ENCODE peak calls at places on chromosomes 1 and 21, in four cellular contexts. N, T, C and I are unnamed samples.

GRCh38 chr1:12547586-12548225 is 70.3 kb downstream of the DHRS3 start:
- DNase-seq in T (no peak), N (no peak), C (no peak), I (no peak)

GRCh38 chr1:150552692-150553278 is 3.6 kb downstream of the ADAMTSL4 start:
- DNase-seq in T (no peak), C (no peak), N (no peak), I (no peak)

GRCh38 chr1:222920169-222920568 is 105.3 kb downstream of the DISP1 start:
- DNase-seq in N (no peak), T (no peak), C (no peak), I (no peak)

GRCh38 chr21:43269461-43269860 is 100.7 kb downstream of the CRYAA start:
- DNase-seq in C (no peak), N (no peak), T (peak; percentile 60), I (no peak)

GRCh38 chr1:241590734-241591133 is 49.4 kb downstream of the CHML start:
- DNase-seq in C (no peak), T (no peak), N (no peak), I (no peak)

GRCh38 chr1:236495359-236496120 is 28.2 kb upstream of the LGALS8 start:
- DNase-seq in T (no peak), N (no peak), C (no peak), I (no peak)

GRCh38 chr1:90614872-90615271 is 102.2 kb downstream of the BARHL2 start:
- DNase-seq in N (no peak), T (peak; percentile 34), C (no peak), I (no peak)

GRCh38 chr1:24707659-24708058 is 37.6 kb upstream of the CLIC4 start:
- DNase-seq in T (no peak), N (peak; percentile 80), C (no peak), I (peak; percentile 51)

GRCh38 chr1:81920245-81920740 is 119.6 kb downstream of the ADGRL2 start:
- DNase-seq in T (peak; percentile 97), N (peak; percentile 74), C (peak; percentile 79), I (peak; percentile 86)

GRCh38 chr1:22806584-22806983 is 95.9 kb downstream of the EPHB2 start:
- DNase-seq in N (no peak), C (peak; percentile 70), T (no peak), I (no peak)

GRCh38 chr1:93591291-93591832 is 90.3 kb downstream of the BCAR3 start:
- DNase-seq in N (no peak), T (no peak), C (no peak), I (no peak)

GRCh38 chr1:204357551-204357950 is 2.2 kb downstream of the PLEKHA6 start:
- DNase-seq in T (peak; percentile 51), C (no peak), N (no peak), I (no peak)

GRCh38 chr1:94971491-94971924 is 44.6 kb upstream of the CNN3 start:
- DNase-seq in T (no peak), N (peak; percentile 85), C (no peak), I (no peak)

GRCh38 chr1:206703647-206704046 is 18.9 kb downstream of the MAPKAPK2 start:
- DNase-seq in T (no peak), N (peak; percentile 49), C (no peak), I (no peak)

GRCh38 chr1:10773851-10774614 is 22.4 kb downstream of the CASZ1 start:
- DNase-seq in C (no peak), N (no peak), T (no peak), I (no peak)

GRCh38 chr1:83849191-83850061 is 149.5 kb downstream of the TTLL7 start:
- DNase-seq in T (peak; percentile 2), N (no peak), C (no peak), I (no peak)

GRCh38 chr1:1451696-1452364 is 2.3 kb downstream of the ATAD3C start:
- DNase-seq in N (no peak), T (no peak), C (no peak), I (no peak)

GRCh38 chr1:94120591-94120901 is 402 bp downstream of the ABCA4 start:
- DNase-seq in N (no peak), C (no peak), T (no peak), I (no peak)

GRCh38 chr1:16111771-16112557 is 38.5 kb upstream of the FAM131C start:
- DNase-seq in N (peak; percentile 87), C (no peak), T (no peak), I (peak; percentile 88)

GRCh38 chr1:153598309-153599172 is 14.4 kb downstream of the S100A16 start:
- DNase-seq in N (peak; percentile 78), C (no peak), T (peak; percentile 91), I (peak; percentile 82)

GRCh38 chr1:207875532-207875931 is 35.4 kb downstream of the CD34 start:
- DNase-seq in T (no peak), N (no peak), C (no peak), I (no peak)

GRCh38 chr1:198530964-198531363 is 9.5 kb downstream of the ATP6V1G3 start:
- DNase-seq in N (no peak), C (no peak), T (no peak), I (no peak)

GRCh38 chr21:45940621-45941337 is 40.8 kb upstream of the COL6A1 start:
- DNase-seq in N (no peak), T (no peak), C (no peak), I (no peak)

GRCh38 chr21:37208741-37209225 is 58.4 kb downstream of the VPS26C start:
- DNase-seq in C (no peak), T (no peak), N (no peak), I (no peak)

GRCh38 chr1:87706198-87706597 is 377.5 kb downstream of the LMO4 start:
- DNase-seq in C (no peak), N (peak; percentile 64), T (no peak), I (no peak)

GRCh38 chr1:27403065-27403726 is 10.8 kb downstream of the GPR3 start:
- DNase-seq in N (peak; percentile 42), C (no peak), T (peak; percentile 84), I (peak; percentile 67)

GRCh38 chr1:95022527-95022926 is 50.2 kb downstream of the ALG14 start:
- DNase-seq in N (no peak), C (no peak), T (no peak), I (no peak)

GRCh38 chr1:245322673-245323072 is 167.9 kb downstream of the KIF26B start:
- DNase-seq in T (no peak), N (no peak), C (no peak), I (no peak)

GRCh38 chr1:18234790-18235242 is 127.2 kb downstream of the IGSF21 start:
- DNase-seq in N (peak; percentile 3), T (peak; percentile 93), C (peak; percentile 75), I (no peak)

GRCh38 chr1:61237147-61237546 is 154.8 kb downstream of the NFIA start:
- DNase-seq in N (no peak), C (no peak), T (no peak), I (no peak)

GRCh38 chr21:25362375-25363267 is 244.7 kb downstream of the MRPL39 start:
- DNase-seq in N (no peak), T (no peak), C (no peak), I (no peak)

GRCh38 chr1:10866314-10867091 is 70.1 kb upstream of the CASZ1 start:
- DNase-seq in T (peak; percentile 51), C (no peak), N (peak; percentile 48), I (peak; percentile 22)

GRCh38 chr1:204128964-204129896 is 22.6 kb downstream of the ETNK2 start:
- DNase-seq in C (peak; percentile 54), N (peak; percentile 61), T (peak; percentile 82), I (peak; percentile 77)

GRCh38 chr1:228011721-228012311 is 5.0 kb downstream of the WNT3A start:
- DNase-seq in C (no peak), N (no peak), T (no peak), I (no peak)

GRCh38 chr1:222817529-222817928 is 2.7 kb downstream of the DISP1 start:
- DNase-seq in C (no peak), T (peak; percentile 31), N (peak; percentile 99), I (peak; percentile 97)

GRCh38 chr21:28310711-28311110 is 682.0 kb downstream of the LTN1 start:
- DNase-seq in N (no peak), T (no peak), C (no peak), I (no peak)

GRCh38 chr21:16071082-16071481 is 341.3 kb downstream of the USP25 start:
- DNase-seq in C (no peak), T (peak; percentile 16), N (no peak), I (no peak)

GRCh38 chr1:32888134-32888533 is 1.8 kb downstream of the HPCA start:
- DNase-seq in T (no peak), C (no peak), N (no peak), I (no peak)

DNA sequence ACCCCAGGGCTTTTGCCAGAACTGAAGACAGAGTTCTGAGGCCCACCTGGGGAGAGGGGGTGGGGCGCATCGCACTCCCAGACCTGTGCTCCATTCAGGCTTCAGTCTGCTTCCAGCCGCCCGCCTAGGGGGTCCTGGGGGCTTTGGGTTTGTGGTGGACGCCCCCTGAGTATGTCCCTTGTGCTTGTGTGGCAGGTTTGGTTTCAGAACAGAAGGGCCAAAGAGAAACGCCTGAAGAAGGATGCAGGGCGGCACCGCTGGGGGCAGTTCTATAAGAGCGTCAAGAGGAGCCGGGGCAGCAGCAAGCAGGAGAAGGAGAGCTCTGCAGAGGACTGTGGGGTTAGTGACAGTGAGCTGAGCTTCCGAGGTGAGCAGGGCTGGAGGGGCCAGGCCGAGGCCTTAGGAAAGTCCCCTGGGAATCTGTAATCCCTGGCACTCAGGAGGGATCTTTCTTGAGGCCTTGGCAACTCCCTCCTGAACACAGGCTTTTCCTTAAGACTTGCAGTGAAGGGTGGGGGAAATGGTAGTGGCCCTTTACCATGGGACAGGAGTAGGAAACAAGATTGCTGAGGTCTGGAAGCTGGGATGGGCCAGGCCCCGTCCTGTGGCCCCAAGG is 41.7 kb downstream of the LHX4 start:
- DNase-seq in C (no peak), N (no peak), T (no peak), I (no peak)
- H2BK15ac ChIP-seq in C (no peak overlapping the region), N (no peak overlapping the region), T (no peak overlapping the region), I (no peak overlapping the region)

GRCh38 chr21:33841561-33841960 is 74.0 kb downstream of the ATP5PO start:
- DNase-seq in T (no peak), N (no peak), C (no peak), I (no peak)
- H2BK15ac ChIP-seq in T (no peak overlapping the region), N (no peak overlapping the region), C (no peak overlapping the region), I (no peak overlapping the region)

DNA sequence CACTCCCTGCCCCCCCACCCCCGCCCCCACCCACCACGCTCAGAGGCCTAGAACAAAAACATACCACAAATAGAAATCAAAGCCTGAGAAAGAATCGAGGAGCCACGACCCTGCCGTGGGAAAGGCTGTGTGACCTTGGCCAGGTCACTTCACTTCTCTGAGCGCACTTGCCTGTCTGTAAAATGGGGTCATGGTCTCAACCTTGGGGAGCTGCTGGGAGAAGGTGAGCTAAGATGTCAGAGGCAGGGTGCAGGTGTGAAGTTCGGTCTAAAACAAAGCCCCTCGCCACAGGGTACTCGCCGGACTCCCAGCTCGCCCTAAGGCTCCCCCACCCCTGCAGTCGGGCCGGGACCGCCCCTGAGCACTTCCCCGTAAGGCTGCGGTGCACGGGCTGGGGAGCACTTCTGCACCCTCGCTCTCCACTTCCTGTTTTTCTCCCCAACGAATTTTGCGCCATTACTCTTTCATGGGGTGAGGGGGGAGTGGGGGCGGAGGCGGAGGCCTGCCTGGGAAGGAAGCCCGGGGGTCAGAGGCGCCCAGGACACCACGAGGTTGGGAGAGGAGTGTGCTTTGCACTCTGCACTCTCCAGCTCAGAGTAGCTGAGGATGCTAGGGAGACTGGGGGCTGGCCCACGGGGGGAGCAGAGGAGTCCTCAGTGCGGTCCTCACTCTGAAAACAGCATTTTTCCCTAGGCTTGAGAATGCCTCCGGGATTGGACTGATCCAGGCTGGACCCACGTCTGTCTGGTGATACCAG is 21.9 kb upstream of the PIK3CD start:
- DNase-seq in T (no peak), C (no peak), N (no peak), I (no peak)
- H2BK15ac ChIP-seq in T (no peak overlapping the region), C (peak overlapping the region; percentile 75), N (no peak overlapping the region), I (no peak overlapping the region)

GRCh38 chr1:155127105-155127671 is 488 bp upstream of the EFNA1 start:
- DNase-seq in N (peak; percentile 57), T (peak; percentile 81), C (no peak), I (peak; percentile 76)
- H2BK15ac ChIP-seq in N (no peak overlapping the region), T (no peak overlapping the region), C (peak overlapping the region; percentile 6), I (no peak overlapping the region)